ENCODE peak calls at places on chromosomes 13 and 19, in seven cellular contexts. X is CD4-positive, alpha-beta T cell; S is K562; Y is cardiac muscle cell; B is fibroblast of lung; G is ovary; E is SK-N-SH. D is an unnamed sample.

GRCh38 chr19:29653398-29653797 is 11.9 kb upstream of the PLEKHF1 start:
- DNase-seq in X (no peak), S (no peak), Y (no peak), B (no peak), G (no peak), E (no peak), D (no peak)

GRCh38 chr13:85910962-85911361 is 111.7 kb upstream of the SLITRK6 start:
- DNase-seq in X (no peak), S (no peak), Y (no peak), B (no peak), G (no peak), E (no peak), D (no peak)

GRCh38 chr13:35797946-35798345 is 321.5 kb upstream of the MAB21L1 start:
- DNase-seq in X (no peak), S (no peak), Y (no peak), B (no peak), G (no peak), E (no peak), D (no peak)

GRCh38 chr19:40613669-40614594 is 12.8 kb downstream of the LTBP4 start:
- DNase-seq in X (peak; percentile 76), S (peak; percentile 80), Y (peak; percentile 80), B (peak; percentile 75), G (peak; percentile 86), E (no peak), D (peak; percentile 85)

GRCh38 chr13:30725331-30726085 is 9.8 kb upstream of the ALOX5AP start:
- DNase-seq in X (no peak), S (no peak), Y (no peak), B (peak; percentile 76), G (no peak), E (no peak), D (no peak)

GRCh38 chr19:13492128-13492527 is 14.2 kb downstream of the CACNA1A start:
- DNase-seq in X (no peak), S (no peak), Y (no peak), B (peak; percentile 2), G (no peak), E (no peak), D (no peak)

GRCh38 chr13:42574011-42574410 is at the start of gene TNFSF11:
- DNase-seq in X (peak; percentile 8), S (no peak), Y (peak; percentile 10), B (no peak), G (no peak), E (peak; percentile 29), D (no peak)

GRCh38 chr19:55117063-55117635 is 288 bp downstream of the PPP1R12C start:
- DNase-seq in X (no peak), S (no peak), Y (peak; percentile 64), B (no peak), G (peak; percentile 37), E (no peak), D (peak; percentile 42)

GRCh38 chr13:108269601-108270328 is at the start of gene TNFSF13B:
- DNase-seq in X (peak; percentile 20), S (no peak), Y (peak; percentile 1), B (peak; percentile 59), G (peak; percentile 9), E (peak; percentile 15), D (no peak)

GRCh38 chr19:14112051-14112808 is 5.3 kb downstream of the PRKACA start:
- DNase-seq in X (no peak), S (no peak), Y (no peak), B (no peak), G (peak; percentile 45), E (no peak), D (no peak)

GRCh38 chr19:34171539-34171876 is 796 bp upstream of the LSM14A start:
- DNase-seq in X (peak; percentile 10), S (no peak), Y (no peak), B (peak; percentile 73), G (no peak), E (no peak), D (no peak)

GRCh38 chr19:7618366-7618765 is 11.0 kb downstream of the XAB2 start:
- DNase-seq in X (no peak), S (no peak), Y (no peak), B (no peak), G (no peak), E (peak; percentile 91), D (no peak)

GRCh38 chr13:102913924-102914628 is 68.2 kb downstream of the ERCC5 start:
- DNase-seq in X (no peak), S (no peak), Y (no peak), B (peak; percentile 61), G (no peak), E (no peak), D (no peak)

GRCh38 chr13:63024458-63024857 is 1608.8 kb upstream of the PCDH20 start:
- DNase-seq in X (no peak), S (no peak), Y (no peak), B (peak; percentile 44), G (no peak), E (peak; percentile 45), D (no peak)

GRCh38 chr19:33687761-33688656 is 66.3 kb downstream of the CHST8 start:
- DNase-seq in X (no peak), S (no peak), Y (no peak), B (no peak), G (no peak), E (peak; percentile 49), D (no peak)

GRCh38 chr19:50972795-50973376 is 3.5 kb upstream of the KLK6 start:
- DNase-seq in X (no peak), S (no peak), Y (no peak), B (no peak), G (no peak), E (no peak), D (no peak)

GRCh38 chr19:40165362-40165937 is 25.8 kb upstream of the MAP3K10 start:
- DNase-seq in X (peak; percentile 48), S (peak; percentile 53), Y (peak; percentile 56), B (peak; percentile 27), G (no peak), E (peak; percentile 72), D (peak; percentile 16)

GRCh38 chr13:45601680-45602079 is 13.9 kb downstream of the ERICH6B start:
- DNase-seq in X (no peak), S (no peak), Y (no peak), B (no peak), G (no peak), E (no peak), D (no peak)

GRCh38 chr19:43651758-43652545 is 12.3 kb upstream of the CADM4 start:
- DNase-seq in X (peak; percentile 30), S (peak; percentile 66), Y (peak; percentile 74), B (peak; percentile 69), G (peak; percentile 53), E (peak; percentile 72), D (peak; percentile 42)

GRCh38 chr13:22665531-22665930 is 515.2 kb upstream of the SGCG start:
- DNase-seq in X (no peak), S (no peak), Y (no peak), B (no peak), G (no peak), E (no peak), D (no peak)
- H3K9me3 ChIP-seq in X (no peaks in the 10 kb centered on the region), S (no peaks in the 10 kb centered on the region), Y (no peaks in the 10 kb centered on the region), B (no peaks in the 10 kb centered on the region), G (no peaks in the 10 kb centered on the region), E (no peaks in the 10 kb centered on the region), D (no peaks in the 10 kb centered on the region)

DNA sequence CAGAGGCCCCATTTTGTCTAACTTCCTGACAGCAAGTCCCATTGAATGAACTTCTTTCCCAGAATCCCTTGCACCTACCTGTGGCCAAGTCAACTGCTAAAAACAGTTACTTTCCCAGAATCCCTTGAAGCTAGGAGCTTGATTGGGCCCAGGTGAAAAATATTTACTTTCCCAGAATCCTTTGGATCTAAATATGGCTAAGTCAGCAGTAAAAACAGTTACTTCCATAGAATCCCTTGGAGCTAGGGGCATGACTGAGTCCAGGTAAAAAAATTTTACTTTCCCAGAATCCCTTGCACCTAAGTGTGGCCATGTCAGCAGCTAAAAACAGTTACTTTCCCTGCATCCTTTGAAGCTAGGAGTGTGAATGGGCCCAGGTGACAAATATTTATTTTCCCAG is 13.2 kb upstream of the MEIS3 start:
- DNase-seq in X (no peak), S (no peak), Y (no peak), B (no peak), G (no peak), E (no peak), D (no peak)
- H3K27me3 ChIP-seq in X (peaks cover 22% of the 10 kb centered on the region), S (peaks cover 13% of the 10 kb centered on the region), Y (peaks cover 16% of the 10 kb centered on the region), B (peaks cover 2% of the 10 kb centered on the region), G (no peaks in the 10 kb centered on the region), E (no peaks in the 10 kb centered on the region), D (no peaks in the 10 kb centered on the region)

GRCh38 chr19:52211203-52211602 is 21.4 kb downstream of the PPP2R1A start:
- DNase-seq in X (no peak), S (no peak), Y (no peak), B (no peak), G (no peak), E (no peak), D (no peak)
- H3K9me3 ChIP-seq in X (no peaks in the 10 kb centered on the region), S (no peaks in the 10 kb centered on the region), Y (no peaks in the 10 kb centered on the region), B (no peaks in the 10 kb centered on the region), G (no peaks in the 10 kb centered on the region), E (no peaks in the 10 kb centered on the region), D (no peaks in the 10 kb centered on the region)

GRCh38 chr19:3047307-3048189 is 14.7 kb downstream of the TLE5 start:
- DNase-seq in X (peak; percentile 79), S (peak; percentile 78), Y (peak; percentile 80), B (peak; percentile 89), G (peak; percentile 91), E (peak; percentile 67), D (peak; percentile 98)

GRCh38 chr19:3048190-3048533 is 14.1 kb downstream of the TLE5 start:
- DNase-seq in X (no peak), S (no peak), Y (no peak), B (no peak), G (no peak), E (no peak), D (no peak)

GRCh38 chr19:3046621-3047306 is 15.5 kb downstream of the TLE5 start:
- DNase-seq in X (no peak), S (peak; percentile 83), Y (peak; percentile 51), B (peak; percentile 55), G (peak; percentile 83), E (peak; percentile 77), D (peak; percentile 89)

GRCh38 chr19:3049089-3049488 is 13.2 kb downstream of the TLE5 start:
- DNase-seq in X (no peak), S (no peak), Y (no peak), B (no peak), G (no peak), E (no peak), D (no peak)

DNA sequence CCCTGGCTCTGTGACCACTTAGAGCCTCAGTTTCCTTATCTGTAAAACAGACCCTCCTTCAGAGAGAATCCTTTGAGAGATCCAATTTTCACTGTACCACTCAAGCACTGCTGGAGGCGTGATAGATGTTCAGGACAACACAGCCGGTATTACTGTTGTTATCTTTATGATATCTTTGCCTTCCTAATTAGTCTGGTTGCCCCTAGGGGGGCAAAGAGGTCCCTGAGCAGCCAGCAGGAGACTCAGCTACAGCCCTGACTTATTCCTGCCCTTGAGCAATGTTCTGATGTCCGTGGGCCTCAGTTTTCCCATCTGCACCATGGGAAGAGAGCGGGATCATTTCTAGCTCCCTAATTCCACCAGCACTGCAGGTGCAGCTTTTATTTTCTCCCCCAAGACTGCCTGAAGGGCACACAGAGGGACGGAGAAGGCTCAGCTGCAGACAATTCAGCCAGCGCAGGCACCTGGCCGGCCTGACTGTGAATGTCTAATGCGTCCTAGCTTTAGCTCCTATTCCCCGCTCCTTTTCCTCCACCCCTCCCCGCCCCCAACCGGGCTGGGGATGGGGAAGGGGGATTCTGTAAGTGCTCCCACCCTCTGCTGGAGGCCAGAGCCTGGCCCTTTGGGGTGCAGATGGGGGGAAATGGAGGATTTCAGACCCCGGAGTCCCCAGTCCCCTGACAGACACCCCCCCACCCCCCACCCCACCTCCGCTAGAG is 16.3 kb downstream of the TLE5 start:
- DNase-seq in X (no peak), S (no peak), Y (peak; percentile 32), B (no peak), G (no peak), E (no peak), D (peak; percentile 51)
- H3K27me3 ChIP-seq in X (no peaks in the 10 kb centered on the region), S (no peaks in the 10 kb centered on the region), Y (no peaks in the 10 kb centered on the region), B (no peaks in the 10 kb centered on the region), G (no peaks in the 10 kb centered on the region), E (no peaks in the 10 kb centered on the region), D (no peaks in the 10 kb centered on the region)

GRCh38 chr19:53079313-53079924 is 23.8 kb downstream of the ZNF160 start:
- DNase-seq in X (no peak), S (no peak), Y (no peak), B (no peak), G (no peak), E (no peak), D (no peak)
- H3K9me3 ChIP-seq in X (peaks cover 87% of the 10 kb centered on the region), S (peaks cover 6% of the 10 kb centered on the region), Y (no peaks in the 10 kb centered on the region), B (no peaks in the 10 kb centered on the region), G (peaks cover 9% of the 10 kb centered on the region), E (peaks cover 6% of the 10 kb centered on the region), D (no peaks in the 10 kb centered on the region)

D was measured in uterus.